ENCODE peak calls at places on chromosomes 13 and 19, in eight cellular contexts. P, X, Z, Q, M, C, I and F are unnamed samples.

GRCh38 chr13:113150545-113151365 is 7.7 kb upstream of the PROZ start:
- DNase-seq in C (no peak), I (no peak), X (no peak), Q (no peak), Z (no peak), P (no peak), M (no peak), F (no peak)

GRCh38 chr13:79392882-79393563 is 13.0 kb downstream of the RBM26 start:
- DNase-seq in I (no peak), M (peak), Q (no peak), P (no peak), X (no peak), C (no peak), Z (no peak), F (peak)

GRCh38 chr19:15871570-15871969 is 26.3 kb downstream of the CYP4F2 start:
- DNase-seq in C (no peak), P (no peak), Z (no peak), X (no peak), I (no peak), M (no peak), Q (no peak), F (no peak)

GRCh38 chr19:57244513-57244912 is 4.1 kb downstream of the ZNF805 start:
- DNase-seq in P (no peak), C (no peak), Z (no peak), Q (no peak), M (no peak), I (no peak), X (no peak), F (no peak)

GRCh38 chr19:45881909-45882528 is 3.9 kb downstream of the IRF2BP1 start:
- DNase-seq in X (no peak), Q (no peak), P (no peak), M (no peak), I (no peak), C (no peak), Z (no peak), F (no peak)

GRCh38 chr19:18203408-18203862 is 407 bp downstream of the RAB3A start:
- DNase-seq in I (no peak), C (no peak), Z (no peak), Q (peak), X (peak), M (no peak), P (no peak), F (no peak)

GRCh38 chr19:46413262-46414031 is at the start of gene CCDC8:
- DNase-seq in X (peak), M (peak), Z (peak), Q (peak), P (peak), C (no peak), I (no peak), F (peak)

GRCh38 chr13:45396548-45397095 is 21.6 kb downstream of the SLC25A30 start:
- DNase-seq in Z (peak), I (no peak), X (no peak), M (no peak), C (no peak), P (no peak), Q (no peak), F (no peak)

GRCh38 chr13:113116206-113116800 is 6.3 kb upstream of the F10 start:
- DNase-seq in C (no peak), P (no peak), M (no peak), Z (no peak), Q (no peak), I (no peak), X (no peak), F (no peak)

GRCh38 chr13:39037410-39037879 is 444 bp downstream of the PROSER1 start:
- DNase-seq in Q (no peak), P (no peak), C (peak), I (no peak), M (no peak), X (no peak), Z (no peak), F (peak)

GRCh38 chr13:31767175-31767900 is 28.0 kb downstream of the RXFP2 start:
- DNase-seq in Z (peak), Q (no peak), C (no peak), X (no peak), I (no peak), M (peak), P (peak), F (peak)

GRCh38 chr13:79803939-79804487 is 323.1 kb downstream of the NDFIP2 start:
- DNase-seq in M (no peak), C (no peak), I (no peak), Z (no peak), X (no peak), Q (no peak), P (no peak), F (no peak)

GRCh38 chr19:5968431-5969373 is 9.2 kb downstream of the RANBP3 start:
- DNase-seq in I (no peak), M (no peak), C (no peak), Z (no peak), X (no peak), Q (no peak), P (no peak), F (no peak)

GRCh38 chr19:3692141-3693029 is 7.9 kb downstream of the PIP5K1C start:
- DNase-seq in M (no peak), C (peak), I (no peak), Z (no peak), X (no peak), Q (no peak), P (no peak), F (no peak)

GRCh38 chr13:30002577-30002976 is 152.2 kb upstream of the UBL3 start:
- DNase-seq in P (peak), C (no peak), Z (peak), Q (no peak), X (no peak), I (peak), M (peak), F (peak)

GRCh38 chr13:111474136-111475002 is 153.9 kb downstream of the TEX29 start:
- DNase-seq in P (peak), I (peak), C (no peak), Q (no peak), M (peak), Z (peak), X (no peak), F (peak)

GRCh38 chr19:541699-542098 is 2.2 kb upstream of the GZMM start:
- DNase-seq in C (no peak), Z (no peak), X (no peak), Q (no peak), M (no peak), I (no peak), P (no peak), F (no peak)

GRCh38 chr13:61406275-61406674 is 9.4 kb downstream of the PCDH20 start:
- DNase-seq in M (no peak), C (no peak), X (no peak), Z (no peak), I (no peak), P (no peak), Q (no peak), F (no peak)

GRCh38 chr19:34962945-34963530 is 991 bp downstream of the ZNF792 start:
- DNase-seq in M (peak), C (no peak), Z (peak), Q (no peak), X (no peak), P (no peak), I (no peak), F (peak)

GRCh38 chr19:19459099-19459498 is 53.6 kb downstream of the GATAD2A start:
- DNase-seq in I (no peak), C (no peak), M (peak), Z (peak), P (no peak), Q (no peak), X (no peak), F (peak)

GRCh38 chr19:10112037-10112751 is 701 bp downstream of the P2RY11 start:
- DNase-seq in I (no peak), C (peak), Z (no peak), M (no peak), X (peak), P (no peak), Q (no peak), F (peak)

GRCh38 chr13:20702945-20703784 is at the start of gene IL17D:
- DNase-seq in Q (peak), C (peak), Z (no peak), I (peak), P (no peak), M (peak), X (peak), F (no peak)

GRCh38 chr13:39452412-39452811 is 150.6 kb downstream of the LHFPL6 start:
- DNase-seq in Z (peak), M (peak), I (no peak), Q (no peak), C (no peak), P (no peak), X (no peak), F (peak)

GRCh38 chr13:97879646-97880297 is 73.7 kb upstream of the IPO5 start:
- DNase-seq in Q (no peak), C (no peak), X (no peak), I (peak), M (peak), Z (peak), P (peak), F (peak)

GRCh38 chr13:40315416-40316064 is 350.9 kb downstream of the FOXO1 start:
- DNase-seq in Q (peak), M (no peak), X (no peak), Z (peak), P (no peak), I (no peak), C (peak), F (peak)

GRCh38 chr13:95115525-95115924 is 185.7 kb downstream of the ABCC4 start:
- DNase-seq in X (no peak), P (no peak), Q (no peak), M (no peak), Z (peak), I (no peak), C (no peak), F (no peak)

GRCh38 chr13:105806335-105806920 is 729.0 kb downstream of the EFNB2 start:
- DNase-seq in X (no peak), M (peak), I (no peak), Q (no peak), C (no peak), Z (peak), P (peak), F (peak)

GRCh38 chr13:80671773-80672172 is 330.8 kb upstream of the SPRY2 start:
- DNase-seq in M (no peak), Q (no peak), Z (no peak), C (no peak), I (no peak), X (no peak), P (no peak), F (no peak)

GRCh38 chr13:91574756-91575155 is 176.3 kb downstream of the GPC5 start:
- DNase-seq in Z (peak), I (no peak), X (no peak), C (no peak), P (peak), Q (no peak), M (peak), F (peak)

GRCh38 chr13:88925954-88926353 is 1254.8 kb downstream of the SLITRK5 start:
- DNase-seq in X (no peak), I (no peak), P (no peak), C (no peak), Q (no peak), M (no peak), Z (no peak), F (no peak)

DNA sequence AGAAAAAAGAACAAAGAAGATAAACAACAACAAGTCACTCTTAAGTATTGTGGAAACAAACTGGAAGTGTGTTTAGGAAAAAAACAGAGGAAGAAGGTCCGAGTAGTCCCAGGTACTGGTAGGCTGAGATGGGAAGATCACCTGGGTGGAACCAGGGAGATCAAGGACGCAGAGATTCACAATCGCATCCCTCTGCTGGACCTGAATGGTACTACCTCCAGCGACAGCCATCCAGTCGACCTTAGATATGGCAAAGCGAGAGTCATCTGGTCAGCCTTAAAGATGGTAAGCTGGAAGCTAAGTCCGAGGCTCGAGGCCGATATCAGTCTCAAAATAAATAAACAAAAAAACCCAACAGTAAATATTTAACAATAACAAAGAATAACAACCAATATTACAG is 44.9 kb upstream of the ZNF91 start:
- DNase-seq in Q (no peak), I (no peak), X (no peak), P (no peak), M (no peak), C (no peak), Z (no peak), F (no peak)
- TF ChIP-seq CTCF in Q (no peak), I (no peak), X (peak), P (no peak), M (peak), C (no peak), Z (peak), F (peak)

GRCh38 chr19:36635342-36635741 is 30.2 kb downstream of the ZNF382 start:
- DNase-seq in C (no peak), I (no peak), Z (no peak), M (no peak), Q (no peak), P (no peak), X (no peak), F (no peak)
- TF ChIP-seq CTCF in C (no peak), I (no peak), Z (no peak), M (no peak), Q (no peak), P (no peak), X (no peak), F (no peak)

GRCh38 chr19:50891253-50891625 is 18.0 kb downstream of the KLK2 start:
- DNase-seq in P (no peak), C (no peak), I (no peak), M (no peak), Z (no peak), X (no peak), Q (no peak), F (no peak)

GRCh38 chr19:50890422-50891252 is 17.4 kb downstream of the KLK2 start:
- DNase-seq in M (no peak), I (no peak), X (no peak), C (no peak), Z (no peak), Q (no peak), P (no peak), F (no peak)

GRCh38 chr19:50894478-50895356 is 16.5 kb downstream of the KLK4 start:
- DNase-seq in Z (no peak), P (no peak), I (no peak), M (no peak), C (no peak), Q (no peak), X (no peak), F (no peak)

GRCh38 chr19:50896591-50897190 is 14.5 kb downstream of the KLK4 start:
- DNase-seq in P (no peak), I (peak), X (no peak), C (no peak), Q (no peak), M (no peak), Z (peak), F (peak)

DNA sequence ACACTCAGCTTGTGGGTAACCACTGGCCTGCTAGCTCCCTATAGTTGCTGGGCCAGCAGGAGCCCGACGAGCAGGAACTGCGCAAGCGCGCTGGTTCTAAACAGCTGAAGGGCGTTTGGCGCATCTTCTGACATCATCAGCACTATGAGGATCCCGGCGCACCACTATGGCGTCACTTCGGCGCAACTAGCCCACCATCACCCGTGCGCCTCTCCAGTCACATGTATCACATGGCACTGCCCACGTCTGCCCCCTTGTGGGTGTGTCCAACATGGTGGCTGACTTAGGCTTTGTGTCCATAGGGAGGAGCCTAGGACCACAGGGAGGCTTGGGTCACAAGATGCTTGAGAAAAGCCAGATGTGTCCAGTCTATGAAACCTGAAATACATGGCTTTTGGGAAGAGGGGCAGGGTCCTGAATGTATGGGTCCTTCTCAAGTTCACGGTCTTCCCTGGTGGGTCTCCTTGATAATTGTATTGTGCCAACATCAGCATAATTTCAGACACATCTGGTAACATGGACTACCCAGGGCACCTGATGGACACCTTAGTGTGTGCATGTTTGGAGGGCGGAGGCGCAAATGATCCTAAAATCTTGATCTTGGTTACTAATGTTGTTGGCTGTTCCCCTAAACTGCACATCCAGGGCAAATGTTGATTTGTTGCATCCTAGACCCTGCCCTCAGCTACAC is 18.0 kb downstream of the KLK4 start:
- DNase-seq in X (no peak), P (no peak), Z (no peak), M (no peak), Q (no peak), C (no peak), I (no peak), F (no peak)
- TF ChIP-seq CTCF in X (no peak), P (no peak), Z (no peak), M (no peak), Q (no peak), C (no peak), I (peak), F (no peak)

GRCh38 chr13:66446413-66446812 is 783.7 kb downstream of the PCDH9 start:
- DNase-seq in X (no peak), M (no peak), C (no peak), P (no peak), Z (no peak), Q (no peak), I (no peak), F (no peak)
- TF ChIP-seq CTCF in X (no peak), M (no peak), C (no peak), P (no peak), Z (no peak), Q (no peak), I (no peak), F (no peak)

GRCh38 chr19:30969586-30969985 is 379.6 kb downstream of the TSHZ3 start:
- DNase-seq in C (no peak), Q (no peak), X (no peak), M (no peak), I (no peak), P (no peak), Z (no peak), F (no peak)

GRCh38 chr19:30968841-30969399 is 380.3 kb downstream of the TSHZ3 start:
- DNase-seq in Z (no peak), M (no peak), X (no peak), Q (no peak), P (no peak), C (no peak), I (no peak), F (no peak)

DNA sequence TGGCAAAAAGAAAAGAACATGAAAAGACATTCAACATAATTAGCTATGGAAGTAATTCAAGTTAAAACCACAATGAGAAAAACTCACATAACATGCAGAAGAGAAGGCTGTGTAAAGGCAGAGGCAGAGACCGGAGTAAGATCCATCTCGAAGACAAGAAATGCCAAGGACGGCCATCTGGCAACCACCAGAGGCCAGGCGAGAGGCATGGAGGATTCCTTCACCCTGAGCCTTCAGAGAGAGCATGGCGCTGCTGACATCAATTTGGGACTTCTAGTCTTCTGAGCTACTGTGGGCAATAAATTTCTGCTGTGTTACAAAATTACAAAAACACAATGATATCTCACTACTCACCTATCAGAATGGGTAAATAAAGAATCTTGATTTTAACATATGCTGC is 381.0 kb downstream of the TSHZ3 start:
- DNase-seq in I (no peak), Z (no peak), M (no peak), Q (no peak), X (no peak), C (no peak), P (no peak), F (no peak)
- TF ChIP-seq CTCF in I (no peak), Z (no peak), M (no peak), Q (no peak), X (no peak), C (no peak), P (no peak), F (no peak)